ENCODE peak calls at places on chromosome 11, in ten cellular contexts. M, I, T, Y, P, A, C, Q, G and F are unnamed samples.
A peak's percentile ranks its signal among the peaks of the same experiment; 100 is the strongest.

GRCh38 chr11:12989428-12990242 is 19.5 kb upstream of the RASSF10 start:
- DNase-seq in C (no peak), P (no peak), A (no peak), Q (no peak), Y (peak; percentile 43), G (no peak), T (no peak), M (no peak), I (no peak), F (no peak)

GRCh38 chr11:3137486-3138177 is 27.5 kb downstream of the OSBPL5 start:
- DNase-seq in T (no peak), M (no peak), C (no peak), P (no peak), Y (no peak), A (no peak), G (no peak), I (no peak), Q (no peak), F (no peak)

GRCh38 chr11:68684385-68685356 is at the start of gene GAL:
- DNase-seq in C (no peak), M (peak; percentile 59), I (no peak), A (no peak), T (peak; percentile 88), Q (peak; percentile 45), G (no peak), P (no peak), Y (peak; percentile 11), F (no peak)

GRCh38 chr11:9861860-9862725 is 198.2 kb downstream of the SWAP70 start:
- DNase-seq in Q (peak; percentile 60), P (no peak), I (peak; percentile 39), A (peak; percentile 9), T (no peak), G (peak; percentile 81), M (peak; percentile 60), Y (peak; percentile 70), C (no peak), F (peak; percentile 21)

GRCh38 chr11:103659138-103659734 is 377.2 kb upstream of the DDI1 start:
- DNase-seq in Q (peak; percentile 12), M (peak; percentile 16), A (no peak), G (no peak), Y (no peak), P (no peak), C (no peak), T (no peak), I (no peak), F (no peak)

GRCh38 chr11:124917115-124917637 is 1.9 kb upstream of the HEPN1 start:
- DNase-seq in M (no peak), I (no peak), A (no peak), P (peak; percentile 80), G (no peak), C (peak; percentile 62), Q (no peak), T (no peak), Y (no peak), F (no peak)

GRCh38 chr11:96188625-96189006 is 154.4 kb downstream of the MAML2 start:
- DNase-seq in Q (no peak), T (no peak), C (no peak), A (no peak), Y (no peak), I (no peak), P (no peak), G (no peak), M (no peak), F (no peak)

GRCh38 chr11:116171271-116172140 is 601.3 kb downstream of the BUD13 start:
- DNase-seq in G (peak; percentile 27), A (no peak), P (no peak), C (peak; percentile 81), Y (no peak), I (peak; percentile 1), Q (no peak), T (no peak), M (no peak), F (no peak)

GRCh38 chr11:110909331-110909730 is 197.1 kb upstream of the ARHGAP20 start:
- DNase-seq in T (no peak), G (no peak), Q (no peak), C (no peak), Y (no peak), P (no peak), A (no peak), I (no peak), M (no peak), F (no peak)

GRCh38 chr11:11876458-11876857 is 34.7 kb downstream of the USP47 start:
- DNase-seq in Y (no peak), C (no peak), A (no peak), T (no peak), I (no peak), M (no peak), Q (no peak), P (no peak), G (no peak), F (no peak)

GRCh38 chr11:9506489-9507343 is 45.9 kb downstream of the ZNF143 start:
- DNase-seq in Y (peak; percentile 80), I (peak; percentile 60), Q (peak; percentile 84), G (peak; percentile 91), M (peak; percentile 90), P (peak; percentile 39), T (no peak), C (peak; percentile 88), A (peak; percentile 31), F (no peak)

GRCh38 chr11:104151404-104152204 is 12.3 kb downstream of the PDGFD start:
- DNase-seq in Y (no peak), P (no peak), G (no peak), A (no peak), C (no peak), Q (no peak), I (no peak), M (no peak), T (no peak), F (no peak)

GRCh38 chr11:9277176-9277575 is 12.0 kb upstream of the DENND5A start:
- DNase-seq in T (no peak), I (no peak), C (peak; percentile 49), P (no peak), G (peak; percentile 36), A (no peak), Q (no peak), M (no peak), Y (no peak), F (no peak)

GRCh38 chr11:60428517-60428916 is 855 bp upstream of the MS4A5 start:
- DNase-seq in A (no peak), P (no peak), C (no peak), Y (peak; percentile 5), Q (no peak), T (no peak), M (no peak), G (no peak), I (no peak), F (no peak)

GRCh38 chr11:131914299-131914902 is 544.0 kb downstream of the NTM start:
- DNase-seq in I (no peak), T (no peak), G (no peak), C (no peak), A (no peak), Q (no peak), P (no peak), M (no peak), Y (peak; percentile 51), F (no peak)

GRCh38 chr11:65854161-65854592 is 3.8 kb downstream of the CFL1 start:
- DNase-seq in C (no peak), Q (no peak), T (peak; percentile 84), Y (no peak), I (no peak), M (no peak), A (no peak), P (no peak), G (peak; percentile 46), F (no peak)

GRCh38 chr11:35163707-35164496 is 24.9 kb downstream of the CD44 start:
- DNase-seq in G (no peak), P (no peak), T (no peak), M (no peak), Y (no peak), C (no peak), I (no peak), Q (no peak), A (peak; percentile 36), F (no peak)

GRCh38 chr11:59625703-59626102 is 10.1 kb upstream of the OSBP start:
- DNase-seq in A (no peak), T (no peak), C (no peak), I (no peak), M (no peak), Q (no peak), G (no peak), Y (no peak), P (no peak), F (no peak)

GRCh38 chr11:33505140-33505539 is 195.5 kb downstream of the C11orf91 start:
- DNase-seq in Y (no peak), I (no peak), P (no peak), Q (no peak), T (no peak), A (no peak), C (no peak), G (no peak), M (no peak), F (no peak)

GRCh38 chr11:134531331-134532135 is 119.5 kb upstream of the B3GAT1 start:
- DNase-seq in G (peak; percentile 23), Q (no peak), C (peak; percentile 77), P (no peak), T (peak; percentile 88), Y (no peak), M (peak; percentile 37), I (peak; percentile 18), A (no peak), F (no peak)

GRCh38 chr11:92314499-92314898 is 89.9 kb downstream of the FAT3 start:
- DNase-seq in A (no peak), M (no peak), C (no peak), I (no peak), Y (no peak), G (no peak), T (no peak), P (no peak), Q (no peak), F (no peak)

GRCh38 chr11:10478066-10478465 is 23.0 kb downstream of the AMPD3 start:
- DNase-seq in P (no peak), C (no peak), M (no peak), I (no peak), G (peak; percentile 20), A (no peak), T (no peak), Y (no peak), Q (no peak), F (no peak)

GRCh38 chr11:33631749-33632091 is 68.9 kb downstream of the C11orf91 start:
- DNase-seq in G (no peak), T (no peak), A (no peak), C (no peak), I (no peak), M (no peak), P (no peak), Q (no peak), Y (no peak), F (no peak)

GRCh38 chr11:9461068-9461759 is 402 bp downstream of the ZNF143 start:
- DNase-seq in P (peak; percentile 66), I (peak; percentile 92), Q (peak; percentile 76), Y (peak; percentile 94), M (peak; percentile 90), T (peak; percentile 93), C (peak; percentile 95), A (peak; percentile 82), G (peak; percentile 93), F (peak; percentile 71)

GRCh38 chr11:47607380-47607779 is 13.2 kb upstream of the C1QTNF4 start:
- DNase-seq in M (peak; percentile 67), I (peak; percentile 40), G (no peak), P (peak; percentile 84), C (no peak), T (peak; percentile 89), Q (no peak), A (no peak), Y (no peak), F (no peak)

GRCh38 chr11:27107548-27107947 is 66.9 kb downstream of the BBOX1 start:
- DNase-seq in M (no peak), I (no peak), Q (no peak), Y (no peak), T (no peak), P (no peak), C (no peak), A (no peak), G (no peak), F (no peak)

GRCh38 chr11:113991170-113991569 is 16.3 kb downstream of the HTR3A start:
- DNase-seq in P (no peak), Q (peak; percentile 76), T (peak; percentile 6), C (no peak), A (no peak), M (peak; percentile 89), Y (no peak), G (no peak), I (peak; percentile 17), F (no peak)

GRCh38 chr11:117704416-117705150 is 92.4 kb downstream of the DSCAML1 start:
- DNase-seq in Y (no peak), Q (no peak), M (peak; percentile 29), A (no peak), P (no peak), I (no peak), G (no peak), C (no peak), T (no peak), F (no peak)